ENCODE peak calls at places on chromosomes 13 and 19, in nine cellular contexts. V, D, H, L, U, Y, B, P and J are unnamed samples.

GRCh38 chr13:110017379-110017778 is 231.0 kb upstream of the IRS2 start:
- DNase-seq in D (no peak), P (peak), U (peak), B (no peak), H (peak), Y (no peak), L (no peak), V (no peak), J (no peak)

GRCh38 chr13:24264976-24265375 is 44.4 kb upstream of the C1QTNF9 start:
- DNase-seq in P (no peak), Y (peak), H (no peak), B (peak), L (no peak), V (no peak), D (no peak), U (peak), J (no peak)

GRCh38 chr13:21531475-21531874 is 72.4 kb upstream of the ZDHHC20 start:
- DNase-seq in Y (no peak), L (no peak), H (no peak), D (no peak), V (no peak), P (no peak), B (no peak), U (no peak), J (no peak)

GRCh38 chr19:41563847-41564514 is 12.0 kb upstream of the CEACAM21 start:
- DNase-seq in Y (no peak), B (peak), P (no peak), L (no peak), U (no peak), H (no peak), D (no peak), V (no peak), J (no peak)

GRCh38 chr19:15323496-15324235 is 8.7 kb downstream of the BRD4 start:
- DNase-seq in Y (no peak), D (no peak), U (peak), H (peak), B (no peak), L (no peak), P (no peak), V (no peak), J (no peak)

GRCh38 chr13:97967226-97967625 is 13.8 kb downstream of the IPO5 start:
- DNase-seq in D (no peak), B (no peak), P (no peak), H (no peak), Y (no peak), L (no peak), V (no peak), U (no peak), J (no peak)

GRCh38 chr13:73622375-73622774 is 511.8 kb downstream of the KLF12 start:
- DNase-seq in B (no peak), D (no peak), L (no peak), H (no peak), Y (no peak), V (no peak), U (no peak), P (no peak), J (no peak)

GRCh38 chr19:21593008-21593427 is 87.6 kb downstream of the ZNF429 start:
- DNase-seq in H (no peak), V (no peak), B (no peak), Y (no peak), P (no peak), D (no peak), U (no peak), L (no peak), J (no peak)

GRCh38 chr13:98998831-98999634 is 21.2 kb upstream of the DOCK9 start:
- DNase-seq in P (no peak), H (no peak), L (no peak), Y (no peak), V (no peak), U (no peak), D (no peak), B (no peak), J (no peak)

GRCh38 chr13:39349391-39349790 is 253.6 kb downstream of the LHFPL6 start:
- DNase-seq in D (no peak), B (no peak), V (no peak), L (no peak), Y (no peak), H (no peak), P (no peak), U (no peak), J (peak)